ENCODE peak calls at places on chromosomes 5 and 9, in four cellular contexts. W is suprapubic skin, D is endothelial cell of umbilical vein, U is vagina. P is an unnamed sample.

GRCh38 chr5:62111428-62111827 is 194.6 kb upstream of the KIF2A start:
- DNase-seq in W (no peak), D (no peak), U (no peak), P (no peak)

GRCh38 chr9:17795708-17796107 is 216.8 kb downstream of the SH3GL2 start:
- DNase-seq in W (no peak), D (no peak), U (no peak), P (no peak)

GRCh38 chr5:118557103-118557805 is 431.1 kb downstream of the DTWD2 start:
- DNase-seq in W (no peak), D (no peak), U (no peak), P (no peak)

GRCh38 chr9:4328723-4329122 is 28.9 kb upstream of the GLIS3 start:
- DNase-seq in W (no peak), D (no peak), U (no peak), P (no peak)

GRCh38 chr9:137865581-137866145 is 11.9 kb upstream of the CACNA1B start:
- DNase-seq in W (no peak), D (no peak), U (no peak), P (no peak)

GRCh38 chr9:87748895-87749294 is 23.0 kb downstream of the CTSL start:
- DNase-seq in W (no peak), D (peak; percentile 19), U (no peak), P (no peak)

GRCh38 chr9:14633906-14634565 is 59.2 kb downstream of the ZDHHC21 start:
- DNase-seq in W (no peak), D (no peak), U (no peak), P (peak; percentile 54)

GRCh38 chr5:173383711-173384110 is 55.5 kb upstream of the STC2 start:
- DNase-seq in W (no peak), D (no peak), U (no peak), P (no peak)

GRCh38 chr9:134318941-134319305 is 7.3 kb upstream of the RXRA start:
- DNase-seq in W (peak; percentile 53), D (no peak), U (no peak), P (peak; percentile 56)

GRCh38 chr5:162248107-162248713 is 180.6 kb downstream of the GABRG2 start:
- DNase-seq in W (no peak), D (no peak), U (no peak), P (no peak)

GRCh38 chr9:134192311-134192950 is 28.1 kb upstream of the RNU6ATAC start:
- DNase-seq in W (peak; percentile 46), D (no peak), U (no peak), P (peak; percentile 51)

GRCh38 chr9:98811051-98811650 is 3.7 kb downstream of the GALNT12 start:
- DNase-seq in W (peak; percentile 45), D (peak; percentile 26), U (no peak), P (no peak)

GRCh38 chr5:83530186-83530585 is 58.6 kb downstream of the VCAN start:
- DNase-seq in W (no peak), D (no peak), U (no peak), P (no peak)

GRCh38 chr5:33129309-33129708 is 311.5 kb upstream of the TARS1 start:
- DNase-seq in W (no peak), D (no peak), U (no peak), P (no peak)

GRCh38 chr5:142316051-142316450 is 8.8 kb downstream of the SPRY4 start:
- DNase-seq in W (no peak), D (peak; percentile 82), U (no peak), P (no peak)

GRCh38 chr9:13424204-13424603 is 144.7 kb upstream of the MPDZ start:
- DNase-seq in W (no peak), D (no peak), U (no peak), P (no peak)

GRCh38 chr5:172845190-172845975 is 11.3 kb downstream of the ERGIC1 start:
- DNase-seq in W (no peak), D (no peak), U (no peak), P (no peak)

GRCh38 chr5:133316346-133317343 is 264.8 kb downstream of the HSPA4 start:
- DNase-seq in W (no peak), D (peak; percentile 9), U (no peak), P (no peak)

GRCh38 chr9:8946461-8946860 is 1146.9 kb upstream of the DMAC1 start:
- DNase-seq in W (no peak), D (no peak), U (no peak), P (no peak)

GRCh38 chr9:138049779-138050471 is 172.3 kb downstream of the CACNA1B start:
- DNase-seq in W (no peak), D (no peak), U (peak; percentile 70), P (peak; percentile 57)

GRCh38 chr5:127425868-127426267 is 91.6 kb upstream of the PRRC1 start:
- DNase-seq in W (no peak), D (no peak), U (no peak), P (no peak)

GRCh38 chr5:172437445-172438303 is 16.7 kb downstream of the SH3PXD2B start:
- DNase-seq in W (peak; percentile 88), D (peak; percentile 95), U (no peak), P (no peak)

GRCh38 chr5:38104497-38105230 is 153.7 kb upstream of the EGFLAM start:
- DNase-seq in W (no peak), D (no peak), U (no peak), P (no peak)

GRCh38 chr5:97425511-97425910 is 242.5 kb upstream of the RIOK2 start:
- DNase-seq in W (no peak), D (peak; percentile 24), U (no peak), P (peak; percentile 23)

GRCh38 chr5:17482784-17483183 is 15.2 kb upstream of the TAF11L2 start:
- DNase-seq in W (no peak), D (no peak), U (no peak), P (no peak)

GRCh38 chr5:56530031-56530430 is 285.3 kb upstream of the MAP3K1 start:
- DNase-seq in W (no peak), D (no peak), U (no peak), P (no peak)

GRCh38 chr5:80781356-80781755 is 126.6 kb upstream of the DHFR start:
- DNase-seq in W (no peak), D (no peak), U (no peak), P (no peak)

GRCh38 chr9:73269430-73270101 is 117.9 kb downstream of the ANXA1 start:
- DNase-seq in W (no peak), D (peak; percentile 13), U (no peak), P (no peak)

GRCh38 chr9:110626109-110626829 is 42.3 kb upstream of the MUSK start:
- DNase-seq in W (no peak), D (peak; percentile 36), U (no peak), P (no peak)

GRCh38 chr9:135622415-135623020 is 16.8 kb downstream of the GLT6D1 start:
- DNase-seq in W (no peak), D (no peak), U (no peak), P (no peak)

GRCh38 chr9:114677418-114677817 is 4.6 kb downstream of the TEX48 start:
- DNase-seq in W (no peak), D (peak; percentile 97), U (no peak), P (no peak)

GRCh38 chr5:110908848-110909247 is 162.7 kb upstream of the TSLP start:
- DNase-seq in W (no peak), D (no peak), U (no peak), P (no peak)

GRCh38 chr9:88179080-88179521 is 40.8 kb upstream of the SPATA31C2 start:
- DNase-seq in W (no peak), D (no peak), U (no peak), P (peak; percentile 83)

GRCh38 chr5:98069876-98070512 is 703.5 kb upstream of the RGMB start:
- DNase-seq in W (no peak), D (no peak), U (no peak), P (no peak)

GRCh38 chr9:114779352-114779845 is 26.4 kb downstream of the TNFSF15 start:
- DNase-seq in W (peak; percentile 66), D (peak; percentile 100), U (peak; percentile 93), P (no peak)

GRCh38 chr5:107340631-107341030 is 330.1 kb downstream of the EFNA5 start:
- DNase-seq in W (no peak), D (no peak), U (no peak), P (no peak)

GRCh38 chr5:138448481-138449398 is 9.9 kb downstream of the REEP2 start:
- DNase-seq in W (no peak), D (no peak), U (no peak), P (no peak)

GRCh38 chr5:159061834-159062530 is 37.7 kb downstream of the EBF1 start:
- DNase-seq in W (no peak), D (peak; percentile 2), U (no peak), P (no peak)
- H3K4me3 ChIP-seq in W (peak overlapping the region; percentile 10), D (no peak overlapping the region), U (peak overlapping the region; percentile 27), P (peak overlapping the region; percentile 20)

DNA sequence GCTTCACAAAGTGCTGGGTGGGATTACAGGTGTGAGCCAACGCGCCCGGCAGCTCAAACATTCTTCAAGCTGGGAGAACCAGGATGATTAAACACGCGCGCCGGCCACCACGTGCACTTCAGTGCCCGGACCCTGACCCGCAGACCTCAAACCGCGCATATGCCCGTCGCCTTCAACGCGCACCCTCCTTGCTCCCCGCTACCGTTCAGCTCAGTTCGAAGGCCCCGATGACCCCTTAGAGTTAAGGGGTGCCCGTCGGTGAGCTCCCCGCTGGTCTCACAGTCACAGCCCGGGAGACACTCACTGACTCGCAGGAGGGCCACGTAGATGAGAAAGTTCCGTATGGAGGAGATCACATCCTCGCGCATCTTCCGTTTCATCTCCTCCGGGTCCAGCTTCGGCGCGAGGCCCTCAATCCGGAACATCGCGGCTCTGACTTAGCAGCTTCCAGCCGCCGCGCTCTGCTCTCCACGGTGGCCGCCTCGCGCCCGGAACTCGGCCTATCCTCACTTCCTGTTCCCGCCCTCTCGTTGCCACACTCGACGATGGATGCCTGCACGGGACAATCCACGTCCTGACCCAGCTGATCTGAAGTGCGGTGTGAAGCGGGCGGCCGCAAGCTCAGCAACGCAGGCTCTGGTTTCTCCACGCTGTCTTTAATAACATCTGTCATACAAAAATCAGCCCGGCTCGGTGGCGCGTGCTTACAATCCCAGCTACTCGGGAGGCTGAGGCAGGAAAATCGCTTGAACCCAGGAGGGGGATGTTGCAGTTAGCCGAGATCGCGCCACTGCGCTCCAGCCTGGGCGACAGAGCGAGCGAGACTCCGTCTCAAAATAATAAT is at the start of gene TOMM5:
- DNase-seq in W (peak; percentile 96), D (peak; percentile 93), U (no peak), P (peak; percentile 97)
- TF ChIP-seq POLR2AphosphoS5 in W (peak; percentile 78), D (peak; percentile 93), U (peak; percentile 97), P (peak; percentile 98)

GRCh38 chr9:33950371-33950770 is 98.3 kb downstream of the UBAP2 start:
- DNase-seq in W (no peak), D (no peak), U (no peak), P (no peak)
- H3K4me3 ChIP-seq in W (no peak overlapping the region), D (no peak overlapping the region), U (no peak overlapping the region), P (no peak overlapping the region)

DNA sequence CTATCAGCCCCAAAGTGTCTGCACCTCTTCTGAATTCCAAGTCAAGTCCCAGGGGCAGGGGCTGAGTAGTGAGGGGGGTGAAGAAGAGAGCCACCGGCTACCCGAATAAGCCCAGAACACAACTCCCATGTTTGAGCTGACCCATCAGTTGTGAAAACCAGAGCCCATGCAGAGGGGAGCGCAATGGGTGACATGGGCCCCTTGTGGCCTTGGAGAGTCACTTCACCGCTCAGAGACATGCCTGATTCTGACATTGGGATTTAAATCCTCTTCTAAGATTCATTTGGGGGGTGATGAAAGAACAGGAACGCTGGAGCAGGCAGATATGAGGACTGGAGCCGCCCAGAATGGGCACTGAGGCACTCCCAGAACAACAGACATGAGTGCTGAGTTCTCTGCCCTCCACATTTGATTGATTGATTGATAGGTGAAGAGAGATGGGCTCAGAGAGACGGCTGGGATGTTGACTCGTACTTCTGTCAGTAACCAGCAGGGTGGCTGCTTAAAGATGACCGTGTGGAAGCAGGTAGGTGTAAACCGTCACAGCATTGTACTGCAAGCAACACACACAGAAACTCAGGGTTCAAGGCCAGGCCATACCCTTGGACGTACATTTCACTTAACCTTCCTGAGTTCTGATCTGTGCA is 74.3 kb downstream of the GPR21 start:
- DNase-seq in W (no peak), D (no peak), U (no peak), P (no peak)
- TF ChIP-seq POLR2AphosphoS5 in W (no peak), D (no peak), U (no peak), P (no peak)

GRCh38 chr5:322942-323879 is 1.7 kb downstream of the AHRR start:
- DNase-seq in W (peak; percentile 58), D (no peak), U (no peak), P (no peak)
- H3K4me3 ChIP-seq in W (peak overlapping the region; percentile 51), D (no peak overlapping the region), U (peak overlapping the region; percentile 48), P (peak overlapping the region; percentile 58)